ENCODE peak calls at places on chromosomes 11 and 22, in six cellular contexts. Q is AG04450; M is lung; P is transverse colon; X is CD8-positive, alpha-beta T cell; C is MCF 10A. D is an unnamed sample.

GRCh38 chr22:32355760-32356159 is 1.9 kb upstream of the RFPL3 start:
- DNase-seq in X (no peak), Q (no peak), C (peak; percentile 45), M (no peak), P (no peak), D (no peak)

GRCh38 chr11:11476971-11477645 is 124.1 kb upstream of the CSNK2A3 start:
- DNase-seq in P (no peak), Q (no peak), C (peak; percentile 44), M (no peak), X (no peak), D (no peak)

GRCh38 chr22:49132009-49132408 is 695.7 kb downstream of the BRD1 start:
- DNase-seq in M (no peak), Q (no peak), X (no peak), C (no peak), P (no peak), D (no peak)

GRCh38 chr11:73308963-73309960 is 1.2 kb downstream of the ARHGEF17 start:
- DNase-seq in Q (peak; percentile 90), X (no peak), P (peak; percentile 84), C (peak; percentile 93), M (peak; percentile 93), D (peak; percentile 51)

GRCh38 chr11:70523384-70524095 is 125.2 kb downstream of the CTTN start:
- DNase-seq in Q (no peak), M (no peak), P (no peak), X (no peak), C (no peak), D (peak; percentile 24)

GRCh38 chr11:34650528-34650927 is 29.6 kb downstream of the EHF start:
- DNase-seq in P (no peak), Q (no peak), X (peak; percentile 83), C (peak; percentile 91), M (peak; percentile 65), D (no peak)

GRCh38 chr11:33377100-33377851 is 120.1 kb downstream of the HIPK3 start:
- DNase-seq in P (no peak), M (no peak), Q (no peak), X (no peak), C (no peak), D (no peak)

GRCh38 chr11:43508511-43508918 is 149.8 kb downstream of the TTC17 start:
- DNase-seq in Q (no peak), P (peak; percentile 16), X (no peak), C (peak; percentile 80), M (no peak), D (no peak)

GRCh38 chr11:43681543-43681942 is 1.0 kb downstream of the HSD17B12 start:
- DNase-seq in M (no peak), Q (no peak), X (no peak), C (peak; percentile 16), P (no peak), D (no peak)

GRCh38 chr11:23288001-23288783 is 427.9 kb upstream of the CCDC179 start:
- DNase-seq in C (no peak), M (no peak), P (no peak), X (no peak), Q (peak; percentile 72), D (no peak)

GRCh38 chr11:117878314-117878938 is 2.0 kb upstream of the FXYD6 start:
- DNase-seq in X (peak; percentile 31), P (no peak), Q (no peak), M (no peak), C (no peak), D (no peak)

GRCh38 chr11:120540744-120541143 is 29.2 kb downstream of the GRIK4 start:
- DNase-seq in C (no peak), Q (no peak), M (no peak), X (no peak), P (no peak), D (no peak)

GRCh38 chr11:17208257-17208999 is 642 bp upstream of the PIK3C2A start:
- DNase-seq in Q (no peak), X (no peak), P (peak; percentile 62), C (peak; percentile 77), M (peak; percentile 68), D (peak; percentile 50)

GRCh38 chr11:47186937-47187681 is 875 bp upstream of the PACSIN3 start:
- DNase-seq in C (no peak), P (peak; percentile 51), Q (no peak), M (no peak), X (peak; percentile 58), D (peak; percentile 62)

GRCh38 chr11:45078236-45079074 is 68.0 kb upstream of the PRDM11 start:
- DNase-seq in Q (no peak), X (no peak), P (no peak), M (no peak), C (no peak), D (no peak)

GRCh38 chr11:66856496-66857233 is at the start of gene LRFN4:
- DNase-seq in P (peak; percentile 59), Q (no peak), C (no peak), M (no peak), X (no peak), D (peak; percentile 65)

GRCh38 chr11:109789911-109790310 is 303.3 kb upstream of the ZC3H12C start:
- DNase-seq in M (no peak), Q (no peak), X (no peak), P (no peak), C (no peak), D (no peak)

GRCh38 chr11:13207665-13208594 is 69.7 kb upstream of the BMAL1 start:
- DNase-seq in C (peak; percentile 88), Q (peak; percentile 30), P (peak; percentile 40), X (no peak), M (peak; percentile 55), D (no peak)

GRCh38 chr22:17822087-17822486 is 47.8 kb upstream of the BID start:
- DNase-seq in M (no peak), C (no peak), P (no peak), Q (no peak), X (no peak), D (no peak)

DNA sequence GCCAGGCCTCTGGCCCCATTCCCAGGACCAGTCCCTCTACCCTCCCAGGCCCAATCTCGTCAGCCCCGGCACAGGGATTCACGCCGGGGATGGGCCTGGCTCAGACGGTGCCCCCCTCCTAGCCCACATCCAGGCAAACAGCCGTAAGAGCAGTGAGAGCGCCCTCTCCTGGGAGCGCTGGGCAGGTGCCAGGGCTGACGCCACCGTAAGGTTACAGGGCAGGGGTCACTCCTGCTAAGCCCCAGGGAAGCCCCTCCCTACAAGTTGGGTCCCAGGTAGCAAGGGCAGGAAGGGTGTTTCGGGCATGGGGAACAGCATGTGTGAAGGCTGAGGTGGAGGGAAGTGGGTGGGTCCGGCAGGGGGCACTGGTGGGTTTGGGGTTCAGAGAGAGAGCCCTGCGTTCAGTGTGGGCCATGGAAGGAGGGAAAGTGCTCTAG is 19.2 kb upstream of the PPARA start:
- DNase-seq in Q (no peak), M (no peak), X (no peak), C (no peak), P (no peak), D (no peak)
- TF ChIP-seq CTCF in Q (peak; percentile 35), M (no peak), X (no peak), C (peak; percentile 24), P (peak; percentile 17), D (peak; percentile 52)

GRCh38 chr22:27331526-27332281 is 469.9 kb downstream of the MN1 start:
- DNase-seq in Q (no peak), M (peak; percentile 51), P (peak; percentile 38), X (no peak), C (peak; percentile 39), D (peak; percentile 41)
- TF ChIP-seq CTCF in Q (peak; percentile 54), M (no peak), P (no peak), X (no peak), C (no peak), D (peak; percentile 55)

GRCh38 chr11:115501895-115502589 is 2.2 kb downstream of the CADM1 start:
- DNase-seq in X (no peak), C (no peak), M (no peak), Q (no peak), P (no peak), D (no peak)

GRCh38 chr11:115502636-115503082 is 1.6 kb downstream of the CADM1 start:
- DNase-seq in P (no peak), X (no peak), C (no peak), Q (no peak), M (no peak), D (peak; percentile 53)

GRCh38 chr11:115504279-115505158 is at the start of gene CADM1:
- DNase-seq in Q (peak; percentile 87), C (no peak), M (peak; percentile 95), P (peak; percentile 93), X (peak; percentile 73), D (peak; percentile 98)

GRCh38 chr11:115503886-115504278 is 333 bp downstream of the CADM1 start:
- DNase-seq in C (no peak), Q (no peak), P (no peak), X (no peak), M (no peak), D (no peak)

DNA sequence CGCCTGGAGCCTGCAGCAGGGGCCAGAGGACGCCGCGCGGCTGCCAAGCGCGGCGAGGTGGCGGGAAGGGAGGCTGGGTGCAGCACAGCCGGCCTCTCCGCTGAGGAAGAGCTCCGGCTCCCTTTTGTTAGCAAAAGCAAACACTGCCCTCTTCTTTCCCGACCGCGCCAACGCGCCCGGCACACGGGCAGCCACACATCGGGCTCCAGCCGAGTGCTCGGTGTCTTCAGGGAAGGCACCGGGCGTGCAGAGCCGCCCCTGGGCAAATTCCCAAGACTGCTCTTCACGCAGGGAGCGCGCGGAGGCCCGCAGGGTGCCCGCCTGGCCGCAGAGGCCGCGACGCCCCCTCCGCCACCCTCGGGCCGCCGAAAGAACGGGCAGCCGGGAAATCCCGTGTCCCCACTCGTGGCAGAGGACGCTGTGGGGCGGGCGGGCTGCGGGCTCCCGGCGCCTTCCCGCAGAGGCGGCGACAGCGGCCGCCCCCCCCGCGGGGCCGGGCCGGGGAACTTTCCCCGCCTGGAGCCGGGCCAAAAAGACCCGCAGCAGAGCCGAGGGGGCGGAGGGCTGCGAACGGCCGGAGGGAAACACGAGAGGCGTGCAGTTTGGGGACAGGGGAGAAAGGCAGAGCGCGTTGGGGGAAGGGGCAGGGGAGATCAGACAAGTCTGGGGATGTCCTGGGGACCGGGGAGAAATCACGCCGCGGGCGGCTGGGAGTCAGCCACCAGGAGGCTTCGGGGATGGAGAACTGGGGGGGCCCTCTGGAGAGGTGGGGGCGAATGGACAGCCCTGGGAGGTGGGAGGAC is 931 bp downstream of the CADM1 start:
- DNase-seq in P (peak; percentile 61), C (no peak), Q (no peak), M (peak; percentile 73), X (peak; percentile 48), D (peak; percentile 61)
- TF ChIP-seq CTCF in P (peak; percentile 35), C (no peak), Q (peak; percentile 62), M (peak; percentile 31), X (no peak), D (no peak)

DNA sequence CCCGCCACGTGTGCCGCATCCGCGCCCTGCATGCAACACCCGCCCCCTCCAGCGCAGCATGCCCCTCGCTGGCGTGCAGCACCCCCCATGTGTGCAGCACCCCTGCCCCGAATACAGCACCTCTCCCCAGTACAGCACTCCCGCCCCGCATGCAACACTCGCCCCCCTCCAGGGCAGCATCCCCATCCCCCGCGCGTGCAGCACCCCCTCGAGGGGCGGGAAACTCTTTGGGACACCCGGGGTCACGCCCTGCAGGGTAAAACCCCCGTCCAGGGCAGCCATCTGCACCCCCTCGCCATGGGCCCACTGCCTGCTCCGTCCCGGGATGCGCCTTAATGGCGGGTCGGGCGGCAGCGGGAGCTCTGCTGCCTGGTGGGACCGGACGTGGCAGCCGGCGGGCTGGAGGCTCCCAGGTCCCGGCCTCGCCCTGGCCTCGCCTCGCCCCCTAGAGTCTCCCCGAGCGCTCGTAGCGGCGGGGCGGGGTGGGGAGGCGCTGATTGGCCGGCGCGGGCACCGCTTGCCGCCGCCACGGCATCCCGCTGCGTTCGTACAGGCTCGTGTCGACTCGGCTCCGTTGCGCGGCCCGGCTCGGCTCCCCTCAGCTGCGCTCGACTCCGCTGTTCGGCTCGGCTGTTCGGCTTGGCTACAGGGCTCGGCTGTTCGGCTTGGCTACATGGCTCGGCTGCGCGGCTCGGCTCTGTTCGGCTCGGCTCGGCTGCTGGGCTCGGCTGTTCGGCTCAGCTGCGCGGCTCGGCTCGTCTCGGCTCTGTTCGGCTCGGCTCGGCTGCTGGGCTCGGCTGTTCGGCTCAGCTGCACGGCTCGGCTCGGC is 417 bp upstream of the BRSK2 start:
- DNase-seq in M (peak; percentile 94), C (peak; percentile 90), Q (peak; percentile 89), X (peak; percentile 97), P (peak; percentile 95), D (peak; percentile 99)
- TF ChIP-seq CTCF in M (no peak), C (no peak), Q (peak; percentile 17), X (no peak), P (no peak), D (no peak)

D was measured in glutamatergic neuron.